ENCODE peak calls at places on chromosome 3, in five cellular contexts. T, Y, X, B and W are unnamed samples.

GRCh38 chr3:10933470-10933957 is 59.0 kb upstream of the SLC6A1 start:
- DNase-seq in T (no peak), Y (no peak), X (no peak), B (no peak), W (no peak)

GRCh38 chr3:164278550-164278949 is 799.7 kb downstream of the SI start:
- DNase-seq in T (no peak), Y (no peak), X (no peak), B (no peak), W (no peak)

GRCh38 chr3:187742351-187743171 is 2.7 kb downstream of the BCL6 start:
- DNase-seq in T (no peak), Y (peak), X (no peak), B (no peak), W (peak)

GRCh38 chr3:149101154-149101553 is 14.8 kb upstream of the HLTF start:
- DNase-seq in T (no peak), Y (no peak), X (no peak), B (no peak), W (no peak)

GRCh38 chr3:173529062-173529711 is 131.6 kb downstream of the NLGN1 start:
- DNase-seq in T (no peak), Y (peak), X (no peak), B (no peak), W (peak)

GRCh38 chr3:150545419-150546225 is 674 bp downstream of the SERP1 start:
- DNase-seq in T (peak), Y (peak), X (peak), B (peak), W (peak)

GRCh38 chr3:47622648-47623047 is 44.0 kb upstream of the CSPG5 start:
- DNase-seq in T (no peak), Y (no peak), X (no peak), B (no peak), W (no peak)

GRCh38 chr3:87674397-87675161 is 384.2 kb downstream of the CGGBP1 start:
- DNase-seq in T (no peak), Y (no peak), X (no peak), B (no peak), W (no peak)

GRCh38 chr3:177282028-177282655 is 84.9 kb upstream of the TBL1XR1 start:
- DNase-seq in T (no peak), Y (no peak), X (no peak), B (no peak), W (no peak)

GRCh38 chr3:159559771-159560170 is 428.9 kb upstream of the IL12A start:
- DNase-seq in T (no peak), Y (no peak), X (no peak), B (no peak), W (no peak)

GRCh38 chr3:149299938-149300791 is 33.3 kb downstream of the TM4SF18 start:
- DNase-seq in T (peak), Y (peak), X (peak), B (peak), W (peak)

GRCh38 chr3:151592287-151592686 is 131.4 kb upstream of the IGSF10 start:
- DNase-seq in T (no peak), Y (no peak), X (no peak), B (no peak), W (no peak)
- H3K4me3 ChIP-seq in T (no peak), Y (no peak), X (no peak), B (no peak), W (no peak)

GRCh38 chr3:120741320-120741719 is 996 bp downstream of the RABL3 start:
- DNase-seq in T (no peak), Y (no peak), X (no peak), B (no peak), W (no peak)
- H3K4me3 ChIP-seq in T (peak), Y (peak), X (no peak), B (peak), W (peak)

GRCh38 chr3:38346584-38347410 is at the start of gene XYLB:
- DNase-seq in T (no peak), Y (peak), X (peak), B (peak), W (peak)

GRCh38 chr3:38347421-38348200 is 1.0 kb downstream of the XYLB start:
- DNase-seq in T (no peak), Y (no peak), X (no peak), B (no peak), W (no peak)

GRCh38 chr3:38348903-38349302 is 2.3 kb downstream of the XYLB start:
- DNase-seq in T (no peak), Y (peak), X (no peak), B (peak), W (peak)

GRCh38 chr3:38343797-38344594 is 2.6 kb upstream of the XYLB start:
- DNase-seq in T (no peak), Y (peak), X (no peak), B (peak), W (peak)

GRCh38 chr3:38345879-38346583 is 554 bp upstream of the XYLB start:
- DNase-seq in T (no peak), Y (no peak), X (no peak), B (no peak), W (no peak)
- H3K4me3 ChIP-seq in T (peak), Y (no peak), X (no peak), B (peak), W (peak)

DNA sequence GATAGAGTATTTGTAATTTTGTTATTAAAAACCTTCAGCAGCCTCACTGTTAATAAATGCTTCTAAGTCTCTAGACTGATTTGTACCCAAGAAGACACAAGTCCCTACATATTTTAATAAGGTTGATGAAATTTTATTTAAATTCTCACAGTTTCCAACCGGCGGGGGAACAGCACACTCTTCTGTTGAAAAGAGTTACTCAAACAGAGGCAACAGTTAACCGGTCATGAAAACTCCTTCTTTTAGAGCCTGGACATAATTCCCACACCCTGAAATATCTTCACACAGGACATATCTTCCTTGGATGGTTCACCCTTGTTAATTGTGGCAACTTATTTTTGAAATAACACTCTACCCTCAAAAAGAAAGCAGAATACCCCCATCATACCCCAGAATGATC is 278.8 kb downstream of the FOXP1 start:
- DNase-seq in T (no peak), Y (peak), X (no peak), B (peak), W (peak)
- H3K4me3 ChIP-seq in T (peak), Y (no peak), X (no peak), B (peak), W (peak)

DNA sequence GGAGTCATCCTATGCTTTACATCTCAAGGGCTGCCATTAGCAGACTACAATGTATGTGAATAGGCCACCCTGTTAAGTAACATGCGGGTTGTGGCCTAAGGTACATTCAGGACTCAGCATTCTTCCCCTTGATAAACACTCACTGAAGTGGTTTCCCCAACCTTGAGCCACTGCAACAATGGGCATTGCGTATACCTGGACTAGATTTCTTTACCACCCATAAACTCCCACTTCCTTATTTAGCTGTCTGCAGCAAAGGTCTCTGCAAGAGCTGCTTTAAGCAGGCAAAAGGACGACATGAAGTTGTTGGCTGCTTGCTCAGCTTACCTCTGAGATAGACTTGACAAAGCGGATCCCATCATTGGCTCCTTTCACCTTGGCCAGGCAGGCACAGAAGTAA is 16.2 kb downstream of the FYCO1 start:
- DNase-seq in T (no peak), Y (no peak), X (no peak), B (no peak), W (no peak)
- H3K4me3 ChIP-seq in T (no peak), Y (no peak), X (no peak), B (no peak), W (no peak)

DNA sequence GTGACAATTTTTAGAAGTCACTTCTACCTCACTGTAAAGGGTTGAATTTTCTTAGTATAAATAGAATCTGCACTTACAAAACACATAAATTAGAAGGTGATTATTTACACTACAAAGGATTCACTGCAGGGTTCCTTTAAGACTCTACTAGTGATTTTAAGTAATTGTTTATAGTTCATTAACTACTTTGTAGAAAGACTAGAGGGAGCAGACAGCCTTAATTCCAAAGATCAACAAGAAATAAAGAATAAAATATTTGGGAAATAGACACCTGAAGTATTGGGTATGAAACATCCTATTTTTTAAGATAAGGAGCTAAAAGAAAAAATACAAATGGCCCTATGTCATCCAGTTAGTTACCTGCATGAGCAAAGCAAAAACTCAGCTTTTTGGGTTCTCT is 360.5 kb upstream of the ALCAM start:
- DNase-seq in T (no peak), Y (no peak), X (no peak), B (no peak), W (no peak)
- H3K4me3 ChIP-seq in T (no peak), Y (no peak), X (no peak), B (no peak), W (no peak)

GRCh38 chr3:75380276-75380771 is 283.8 kb upstream of the FRG2C start:
- DNase-seq in T (no peak), Y (no peak), X (no peak), B (no peak), W (no peak)
- H3K4me3 ChIP-seq in T (no peak), Y (no peak), X (no peak), B (no peak), W (no peak)